ENCODE peak calls at places on chromosomes 1 and 21, in nine cellular contexts. N, S, G, U, I, O, M, R and Z are unnamed samples.

GRCh38 chr1:166136252-166136651 is 30.5 kb downstream of the FAM78B start:
- DNase-seq in N (no peak), S (no peak), G (no peak), U (no peak), I (no peak), O (no peak), M (no peak), R (no peak), Z (no peak)

GRCh38 chr1:17276568-17276967 is 27.7 kb downstream of the PADI3 start:
- DNase-seq in N (peak), S (no peak), G (no peak), U (no peak), I (peak), O (peak), M (no peak), R (peak), Z (no peak)

GRCh38 chr21:38422067-38422466 is 76.2 kb downstream of the ERG start:
- DNase-seq in N (no peak), S (no peak), G (no peak), U (no peak), I (no peak), O (no peak), M (no peak), R (no peak), Z (no peak)

GRCh38 chr1:201309420-201309819 is 26.1 kb downstream of the PKP1 start:
- DNase-seq in N (peak), S (no peak), G (peak), U (no peak), I (no peak), O (no peak), M (peak), R (peak), Z (peak)

GRCh38 chr1:204711947-204712701 is 26.6 kb upstream of the LRRN2 start:
- DNase-seq in N (no peak), S (no peak), G (no peak), U (no peak), I (no peak), O (no peak), M (no peak), R (no peak), Z (peak)

GRCh38 chr1:228265167-228265566 is 57.3 kb downstream of the OBSCN start:
- DNase-seq in N (peak), S (no peak), G (no peak), U (no peak), I (no peak), O (no peak), M (no peak), R (peak), Z (no peak)

GRCh38 chr1:158830904-158831507 is at the start of gene MNDA:
- DNase-seq in N (no peak), S (no peak), G (no peak), U (no peak), I (no peak), O (no peak), M (no peak), R (no peak), Z (no peak)

GRCh38 chr1:238961790-238962189 is 424.6 kb upstream of the CHRM3 start:
- DNase-seq in N (no peak), S (no peak), G (no peak), U (no peak), I (no peak), O (no peak), M (no peak), R (no peak), Z (no peak)

GRCh38 chr1:192538407-192539311 is 36.9 kb upstream of the RGS1 start:
- DNase-seq in N (peak), S (no peak), G (no peak), U (peak), I (no peak), O (no peak), M (no peak), R (peak), Z (no peak)

GRCh38 chr1:206839857-206840256 is 25.6 kb upstream of the IL20 start:
- DNase-seq in N (peak), S (no peak), G (no peak), U (no peak), I (no peak), O (no peak), M (no peak), R (peak), Z (no peak)

GRCh38 chr1:110529011-110529410 is 10.0 kb upstream of the KCNA10 start:
- DNase-seq in N (no peak), S (no peak), G (no peak), U (no peak), I (no peak), O (no peak), M (no peak), R (no peak), Z (no peak)

GRCh38 chr1:151277249-151277648 is 4.8 kb upstream of the ZNF687 start:
- DNase-seq in N (no peak), S (no peak), G (no peak), U (no peak), I (no peak), O (peak), M (no peak), R (no peak), Z (no peak)

GRCh38 chr1:223853275-223853674 is 7.5 kb upstream of the TP53BP2 start:
- DNase-seq in N (no peak), S (no peak), G (no peak), U (no peak), I (no peak), O (no peak), M (no peak), R (no peak), Z (no peak)

GRCh38 chr1:13623021-13623637 is 39.5 kb downstream of the PDPN start:
- DNase-seq in N (no peak), S (no peak), G (no peak), U (no peak), I (no peak), O (no peak), M (no peak), R (no peak), Z (no peak)

GRCh38 chr1:228830185-228830953 is 95.1 kb downstream of the RHOU start:
- DNase-seq in N (no peak), S (no peak), G (peak), U (no peak), I (no peak), O (no peak), M (no peak), R (no peak), Z (no peak)

GRCh38 chr1:36166938-36167910 is 11.3 kb downstream of the MAP7D1 start:
- DNase-seq in N (peak), S (no peak), G (no peak), U (no peak), I (peak), O (no peak), M (no peak), R (peak), Z (no peak)

GRCh38 chr1:43206721-43207228 is 34.6 kb downstream of the CFAP57 start:
- DNase-seq in N (peak), S (no peak), G (peak), U (no peak), I (peak), O (no peak), M (no peak), R (peak), Z (no peak)

GRCh38 chr1:209398330-209398991 is 185.1 kb upstream of the CAMK1G start:
- DNase-seq in N (peak), S (no peak), G (peak), U (no peak), I (peak), O (no peak), M (no peak), R (peak), Z (no peak)

GRCh38 chr1:224058303-224058702 is 55.6 kb upstream of the FBXO28 start:
- DNase-seq in N (no peak), S (no peak), G (no peak), U (no peak), I (no peak), O (no peak), M (no peak), R (no peak), Z (no peak)